ENCODE peak calls at places on chromosomes 1 and 21, in four cellular contexts. P is glutamatergic neuron; C is CD4-positive, alpha-beta T cell; R is osteocyte. S is an unnamed sample.

GRCh38 chr1:228867093-228867950 is 132.0 kb downstream of the RHOU start:
- DNase-seq in P (peak; percentile 82), C (no peak), R (peak; percentile 59), S (peak; percentile 48)

GRCh38 chr1:211648336-211648735 is 27.1 kb downstream of the NEK2 start:
- DNase-seq in P (no peak), C (no peak), R (peak; percentile 46), S (peak; percentile 50)

GRCh38 chr1:112271270-112271669 is 124.7 kb upstream of the CTTNBP2NL start:
- DNase-seq in P (no peak), C (no peak), R (no peak), S (no peak)

GRCh38 chr1:96362623-96363022 is 359.0 kb upstream of the PTBP2 start:
- DNase-seq in P (no peak), C (no peak), R (no peak), S (peak; percentile 94)

GRCh38 chr1:205588691-205589445 is 42.9 kb downstream of the ELK4 start:
- DNase-seq in P (no peak), C (peak; percentile 32), R (no peak), S (no peak)

GRCh38 chr1:43334453-43335205 is 3.0 kb upstream of the MPL start:
- DNase-seq in P (no peak), C (no peak), R (no peak), S (no peak)

GRCh38 chr21:45615145-45615711 is 28.3 kb upstream of the PCBP3 start:
- DNase-seq in P (no peak), C (peak; percentile 80), R (no peak), S (no peak)

GRCh38 chr1:202540448-202540847 is 169.8 kb downstream of the SYT2 start:
- DNase-seq in P (no peak), C (no peak), R (no peak), S (no peak)

GRCh38 chr1:204128964-204129896 is 22.6 kb downstream of the ETNK2 start:
- DNase-seq in P (peak; percentile 84), C (peak; percentile 63), R (peak; percentile 88), S (no peak)

GRCh38 chr1:50981741-50982140 is 11.7 kb downstream of the CDKN2C start:
- DNase-seq in P (no peak), C (no peak), R (no peak), S (no peak)

GRCh38 chr1:192809286-192810252 is 730 bp downstream of the RGS2 start:
- DNase-seq in P (peak; percentile 44), C (peak; percentile 48), R (no peak), S (no peak)

GRCh38 chr1:12518956-12519707 is 98.9 kb downstream of the DHRS3 start:
- DNase-seq in P (no peak), C (no peak), R (no peak), S (peak; percentile 62)

GRCh38 chr1:110771245-110772022 is 96.7 kb upstream of the KCNA3 start:
- DNase-seq in P (no peak), C (no peak), R (no peak), S (no peak)

GRCh38 chr1:231193710-231194340 is 32.0 kb downstream of the TRIM67 start:
- DNase-seq in P (no peak), C (no peak), R (no peak), S (no peak)

GRCh38 chr1:1309525-1310385 is 1.4 kb downstream of the PUSL1 start:
- DNase-seq in P (no peak), C (no peak), R (no peak), S (no peak)

GRCh38 chr1:174447866-174448530 is at the start of gene GPR52:
- DNase-seq in P (no peak), C (no peak), R (no peak), S (no peak)

GRCh38 chr1:20729155-20729931 is 3.2 kb downstream of the SH2D5 start:
- DNase-seq in P (no peak), C (no peak), R (peak; percentile 77), S (no peak)

GRCh38 chr1:9362488-9362887 is 69.8 kb downstream of the SPSB1 start:
- DNase-seq in P (no peak), C (no peak), R (no peak), S (no peak)

GRCh38 chr1:153728305-153729066 is 636 bp downstream of the INTS3 start:
- DNase-seq in P (peak; percentile 62), C (peak; percentile 45), R (peak; percentile 84), S (no peak)

GRCh38 chr1:31154632-31155215 is 85.0 kb downstream of the NKAIN1 start:
- DNase-seq in P (peak; percentile 91), C (peak; percentile 73), R (peak; percentile 93), S (no peak)

GRCh38 chr1:232793944-232794343 is 11.3 kb upstream of the MAP10 start:
- DNase-seq in P (no peak), C (no peak), R (no peak), S (no peak)
- TF ChIP-seq CTCF in P (no peak), C (peak; percentile 33), R (peak; percentile 29), S (no peak)

GRCh38 chr1:151444791-151445177 is 14.5 kb downstream of the POGZ start:
- DNase-seq in P (no peak), C (no peak), R (no peak), S (no peak)

DNA sequence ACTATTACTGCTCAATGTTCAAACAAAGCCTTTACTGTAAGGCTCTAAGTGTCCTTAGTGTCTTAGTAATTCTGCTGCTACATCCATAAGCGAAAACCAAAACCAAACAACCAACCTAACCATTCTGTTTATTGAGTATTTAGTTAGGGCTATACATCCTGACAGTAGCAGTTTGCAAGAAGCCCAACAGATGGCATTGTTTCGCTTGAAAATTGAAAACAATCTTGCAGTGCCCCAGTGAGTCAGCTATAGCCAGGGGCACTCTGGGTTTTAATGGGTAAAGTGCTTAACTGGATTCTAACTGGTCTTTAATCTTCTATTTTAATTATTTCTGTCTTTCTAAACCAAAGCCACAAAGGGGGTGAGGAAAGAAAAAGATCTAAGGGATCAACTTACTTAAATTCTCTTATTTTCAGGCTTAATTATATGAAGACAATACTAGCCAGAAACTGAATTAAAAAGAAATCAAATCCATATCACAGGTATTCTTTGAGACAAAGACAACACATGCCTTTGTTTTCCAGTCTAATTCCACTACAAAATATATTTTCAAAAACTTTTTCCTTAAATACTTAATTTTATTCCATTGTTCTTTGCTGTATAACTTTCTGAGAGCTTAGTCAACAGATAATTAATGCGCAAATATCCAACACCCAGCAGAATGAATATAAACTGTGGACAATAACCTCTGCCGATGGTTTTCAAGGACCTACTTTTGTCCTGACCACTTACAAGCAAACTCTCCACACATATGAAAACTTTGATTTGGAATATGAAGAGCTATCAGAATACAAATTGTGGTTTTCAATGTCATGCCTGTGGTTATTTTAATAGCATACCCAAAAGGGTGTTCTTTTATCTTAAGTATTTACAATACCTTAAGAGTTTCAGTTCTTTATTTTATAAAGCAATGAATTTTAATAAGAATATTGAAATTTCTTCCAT is 15.2 kb downstream of the POGZ start:
- DNase-seq in P (peak; percentile 41), C (peak; percentile 49), R (no peak), S (peak; percentile 69)
- TF ChIP-seq CTCF in P (no peak), C (peak; percentile 85), R (peak; percentile 83), S (peak; percentile 84)

DNA sequence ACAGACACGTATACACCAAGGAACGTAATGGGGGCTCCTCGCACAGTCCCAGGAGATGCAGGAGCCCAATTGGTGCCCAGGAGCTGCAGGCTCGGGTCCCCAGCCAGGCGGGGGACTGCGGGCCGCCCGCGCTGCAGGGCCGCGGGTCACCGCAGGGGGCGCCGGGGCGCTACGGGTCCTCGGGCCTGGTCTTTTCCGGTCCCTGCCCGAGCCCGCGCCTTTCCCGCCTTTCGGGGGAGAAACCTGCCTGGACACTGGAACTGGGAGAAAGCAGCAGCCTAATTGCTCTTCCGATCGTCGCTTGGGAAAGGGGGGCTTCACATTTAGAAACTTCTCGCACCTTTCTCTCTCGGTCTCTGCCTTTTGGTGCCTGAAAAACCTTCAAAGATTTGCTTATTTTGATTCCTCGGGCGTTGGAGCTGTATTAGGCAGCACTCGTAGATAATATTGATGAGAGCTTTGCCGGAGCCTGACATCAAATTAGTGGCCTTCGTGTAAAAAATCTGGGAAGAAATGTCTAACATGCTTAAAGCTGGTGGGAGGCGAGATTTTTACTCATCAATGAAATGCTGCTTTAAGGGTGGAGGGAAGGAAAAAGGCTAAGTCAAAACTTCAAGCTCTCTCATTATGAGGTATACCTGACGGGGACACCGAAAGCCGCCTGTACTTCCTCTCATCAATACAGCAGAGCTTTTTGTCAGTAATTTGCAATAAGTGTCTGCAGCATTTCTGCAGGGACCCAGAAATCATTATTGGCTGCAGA is 12.6 kb upstream of the BARHL2 start:
- DNase-seq in P (peak; percentile 87), C (no peak), R (no peak), S (no peak)
- TF ChIP-seq CTCF in P (peak; percentile 95), C (peak; percentile 34), R (peak; percentile 41), S (peak; percentile 48)

GRCh38 chr1:107152332-107152731 is 11.5 kb downstream of the NTNG1 start:
- DNase-seq in P (no peak), C (no peak), R (no peak), S (no peak)

GRCh38 chr1:107147813-107148212 is 7.0 kb downstream of the NTNG1 start:
- DNase-seq in P (no peak), C (no peak), R (no peak), S (no peak)

GRCh38 chr1:107153033-107153432 is 12.2 kb downstream of the NTNG1 start:
- DNase-seq in P (no peak), C (no peak), R (no peak), S (no peak)
- TF ChIP-seq CTCF in P (no peak), C (no peak), R (no peak), S (no peak)

DNA sequence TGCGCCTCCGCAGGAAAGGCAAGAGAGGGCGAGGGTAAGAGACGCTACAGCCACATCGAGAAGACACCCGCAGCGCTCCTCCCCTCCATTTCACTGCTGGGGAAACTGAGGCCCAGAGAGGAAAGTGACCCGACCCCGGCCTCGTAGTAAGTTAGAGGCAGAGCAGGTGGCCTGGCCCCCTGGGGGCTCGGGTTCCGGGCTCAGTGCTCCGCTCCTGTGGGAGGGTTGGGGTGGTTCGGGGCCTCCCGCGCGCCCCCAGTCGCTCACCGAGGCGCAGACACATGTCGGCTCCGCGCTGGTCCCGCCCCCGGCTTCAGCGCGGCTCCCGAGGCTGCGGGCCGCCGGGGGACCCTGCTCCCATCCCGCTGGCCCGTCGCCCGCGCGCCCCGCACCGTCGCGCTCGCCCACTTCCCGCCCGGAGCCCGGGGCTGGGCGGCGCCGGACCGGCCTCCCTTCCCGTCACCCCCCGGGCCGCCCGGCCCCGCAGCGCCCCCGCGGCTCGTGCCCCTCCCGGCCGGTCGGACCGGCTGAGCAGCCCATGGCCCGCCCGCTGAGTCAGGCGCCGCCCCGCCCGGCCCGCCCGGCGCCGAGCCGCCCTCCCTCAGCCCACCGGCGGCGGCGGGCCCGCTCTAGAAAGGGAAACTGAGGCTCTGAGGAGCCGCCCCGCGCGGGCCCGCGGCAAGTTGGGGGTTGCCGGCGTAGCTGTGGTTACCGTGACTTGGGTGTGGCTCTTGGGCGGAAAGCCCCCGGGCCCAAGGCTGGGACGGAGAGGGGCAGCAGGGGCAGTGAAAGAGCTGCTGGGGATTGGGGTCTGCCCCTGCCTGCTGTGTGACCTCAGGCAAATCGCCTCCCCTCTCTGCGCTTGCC is at the start of gene TMEM54:
- DNase-seq in P (peak; percentile 36), C (no peak), R (no peak), S (no peak)
- TF ChIP-seq CTCF in P (no peak), C (no peak), R (no peak), S (no peak)